ENCODE peak calls at places on chromosomes 3 and 15, in eight cellular contexts. C, X, A, M, P, S, R and I are unnamed samples.

GRCh38 chr3:58627580-58627894 is 39.0 kb downstream of the FAM3D start:
- DNase-seq in C (no peak), X (no peak), A (no peak), M (no peak), P (no peak), S (no peak), R (peak; percentile 79), I (peak; percentile 61)

GRCh38 chr3:111691293-111691909 is 96.3 kb upstream of the ZBED2 start:
- DNase-seq in C (no peak), X (no peak), A (no peak), M (no peak), P (peak; percentile 59), S (no peak), R (no peak), I (no peak)

GRCh38 chr3:46489406-46489805 is 8.4 kb upstream of the RTP3 start:
- DNase-seq in C (no peak), X (no peak), A (no peak), M (no peak), P (no peak), S (no peak), R (no peak), I (no peak)

GRCh38 chr15:80732148-80732547 is 37.0 kb downstream of the ABHD17C start:
- DNase-seq in C (no peak), X (no peak), A (no peak), M (no peak), P (no peak), S (no peak), R (no peak), I (no peak)

GRCh38 chr15:87805117-87805820 is 451.3 kb downstream of the NTRK3 start:
- DNase-seq in C (no peak), X (peak; percentile 74), A (no peak), M (no peak), P (no peak), S (no peak), R (no peak), I (no peak)

GRCh38 chr15:71145648-71146047 is 30.4 kb downstream of the THSD4 start:
- DNase-seq in C (no peak), X (peak; percentile 47), A (no peak), M (no peak), P (no peak), S (no peak), R (no peak), I (no peak)

GRCh38 chr3:89107461-89108035 is at the start of gene EPHA3:
- DNase-seq in C (no peak), X (no peak), A (no peak), M (peak; percentile 85), P (peak; percentile 42), S (peak; percentile 66), R (peak; percentile 55), I (peak; percentile 54)

GRCh38 chr15:79474252-79474651 is 42.1 kb downstream of the MINAR1 start:
- DNase-seq in C (no peak), X (no peak), A (no peak), M (no peak), P (no peak), S (no peak), R (no peak), I (no peak)

GRCh38 chr3:100448079-100448478 is 44.3 kb upstream of the TMEM45A start:
- DNase-seq in C (no peak), X (no peak), A (no peak), M (no peak), P (no peak), S (no peak), R (no peak), I (no peak)

GRCh38 chr3:181176610-181177009 is 187.1 kb upstream of the DNAJC19 start:
- DNase-seq in C (peak; percentile 10), X (no peak), A (peak; percentile 7), M (peak; percentile 74), P (peak; percentile 39), S (peak; percentile 77), R (peak; percentile 75), I (peak; percentile 79)

DNA sequence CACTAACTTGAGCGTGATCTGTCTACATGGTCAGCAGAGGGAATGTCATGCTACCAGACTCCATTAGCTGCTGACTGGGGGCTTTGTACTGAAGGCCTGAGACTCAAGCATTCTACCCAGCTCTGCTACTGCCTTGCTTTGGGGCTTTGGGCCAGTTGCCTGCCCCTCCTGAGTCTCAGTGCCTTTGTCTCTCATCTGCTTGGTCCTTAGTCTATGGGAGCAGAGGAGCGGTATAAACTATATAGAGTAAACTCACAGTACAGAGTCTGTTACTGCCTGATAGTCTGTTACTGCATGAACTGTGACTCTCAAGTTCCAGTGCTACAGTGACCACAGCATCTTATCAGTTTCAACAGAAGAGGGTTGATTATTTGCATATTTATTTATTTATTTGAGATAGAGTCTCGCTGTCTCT is 38.5 kb upstream of the C15orf39 start:
- DNase-seq in C (peak; percentile 74), X (no peak), A (no peak), M (no peak), P (no peak), S (no peak), R (no peak), I (no peak)
- TF ChIP-seq CTCF in C (no peak), X (no peak), A (no peak), M (no peak), P (no peak), S (no peak), R (no peak), I (no peak)

GRCh38 chr3:122060044-122060694 is 5.0 kb downstream of the CD86 start:
- DNase-seq in C (no peak), X (no peak), A (no peak), M (no peak), P (no peak), S (no peak), R (no peak), I (no peak)

GRCh38 chr3:122058294-122058693 is 3.1 kb downstream of the CD86 start:
- DNase-seq in C (no peak), X (no peak), A (no peak), M (no peak), P (no peak), S (no peak), R (no peak), I (no peak)

GRCh38 chr3:122057676-122058075 is 2.5 kb downstream of the CD86 start:
- DNase-seq in C (no peak), X (no peak), A (no peak), M (no peak), P (no peak), S (no peak), R (no peak), I (no peak)

GRCh38 chr3:122052968-122053367 is 2.2 kb upstream of the CD86 start:
- DNase-seq in C (no peak), X (no peak), A (no peak), M (no peak), P (no peak), S (no peak), R (no peak), I (no peak)

GRCh38 chr3:122055215-122055614 is at the start of gene CD86:
- DNase-seq in C (no peak), X (no peak), A (peak; percentile 77), M (no peak), P (no peak), S (no peak), R (no peak), I (no peak)
- TF ChIP-seq POLR2A in C (no peak), X (no peak), A (peak; percentile 79), M (peak; percentile 28), P (no peak), S (no peak), R (peak; percentile 63), I (no peak)

GRCh38 chr3:127551178-127551577 is 39.4 kb downstream of the TPRA1 start:
- DNase-seq in C (no peak), X (no peak), A (no peak), M (no peak), P (no peak), S (no peak), R (no peak), I (no peak)

GRCh38 chr3:127551971-127552370 is 38.6 kb downstream of the TPRA1 start:
- DNase-seq in C (no peak), X (no peak), A (no peak), M (no peak), P (no peak), S (no peak), R (no peak), I (no peak)

GRCh38 chr3:127550758-127551157 is 39.8 kb downstream of the TPRA1 start:
- DNase-seq in C (no peak), X (no peak), A (no peak), M (no peak), P (no peak), S (no peak), R (no peak), I (no peak)

GRCh38 chr3:127547761-127548605 is 42.5 kb downstream of the TPRA1 start:
- DNase-seq in C (peak; percentile 79), X (no peak), A (no peak), M (peak; percentile 83), P (peak; percentile 61), S (peak; percentile 76), R (peak; percentile 77), I (peak; percentile 86)

GRCh38 chr3:127549826-127550487 is 40.6 kb downstream of the TPRA1 start:
- DNase-seq in C (no peak), X (no peak), A (no peak), M (no peak), P (peak; percentile 12), S (no peak), R (no peak), I (no peak)
- TF ChIP-seq CTCF in C (no peak), X (no peak), A (no peak), M (no peak), P (no peak), S (no peak), R (no peak), I (no peak)

DNA sequence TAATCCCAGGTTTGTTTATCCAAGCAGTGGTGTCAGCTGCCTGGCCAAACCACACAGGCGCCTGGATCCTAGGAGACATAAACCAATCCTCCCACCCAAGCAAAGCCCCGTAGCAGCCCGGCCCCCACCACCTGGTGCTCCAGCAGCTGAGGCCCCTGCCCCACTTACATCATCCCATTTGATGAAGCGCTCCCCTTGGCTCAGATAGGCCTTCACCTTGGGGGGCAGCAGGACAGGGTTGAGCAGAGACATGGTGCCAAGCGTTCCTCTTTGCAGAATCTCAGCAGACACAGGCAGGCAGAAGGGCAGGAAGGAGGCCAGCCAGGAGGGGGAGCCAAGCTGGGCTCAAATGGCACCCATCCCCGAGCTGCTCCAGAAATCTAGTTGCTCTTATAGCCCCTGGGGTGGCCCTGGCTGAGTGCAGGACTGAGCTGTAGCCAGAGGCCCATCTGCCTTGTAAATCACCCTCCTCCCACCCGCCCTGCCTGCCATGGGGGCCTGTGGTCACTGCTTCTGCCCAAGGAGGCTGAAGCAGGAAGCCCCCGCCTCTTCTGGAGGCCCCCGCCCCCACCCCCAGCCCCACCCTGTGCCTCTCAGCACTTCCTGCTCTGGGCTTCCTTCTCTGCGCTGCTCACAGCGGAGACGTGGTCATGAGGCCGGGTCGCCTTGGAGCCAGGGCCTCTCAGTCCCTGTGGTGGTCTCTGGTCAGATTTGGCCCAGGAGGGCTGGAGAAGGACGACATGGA is at the start of gene PLCB2:
- DNase-seq in C (peak; percentile 52), X (no peak), A (peak; percentile 16), M (peak; percentile 69), P (no peak), S (no peak), R (no peak), I (no peak)
- TF ChIP-seq POLR2A in C (no peak), X (no peak), A (peak; percentile 87), M (no peak), P (no peak), S (no peak), R (peak; percentile 43), I (no peak)

DNA sequence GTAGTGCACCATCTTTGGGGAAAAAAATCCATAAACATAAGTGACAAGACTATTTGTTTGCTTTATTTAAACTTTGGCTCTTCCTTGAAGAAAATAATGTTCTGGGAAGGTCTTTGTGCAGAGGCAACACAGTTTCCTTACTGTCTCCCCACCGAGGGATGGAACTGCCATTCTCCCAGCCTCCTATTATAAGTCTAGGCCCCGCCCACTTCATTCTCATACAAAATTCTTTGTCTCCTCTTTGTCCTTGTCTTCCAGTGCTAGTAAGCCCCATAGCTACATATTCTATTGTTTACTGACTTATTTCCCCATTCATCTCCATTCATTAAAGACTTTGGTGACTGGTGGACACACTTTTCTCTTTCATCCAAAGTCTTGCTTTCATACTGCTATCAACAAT is 316.5 kb upstream of the ROBO2 start:
- DNase-seq in C (no peak), X (no peak), A (no peak), M (no peak), P (no peak), S (no peak), R (no peak), I (no peak)
- TF ChIP-seq CTCF in C (no peak), X (no peak), A (no peak), M (no peak), P (no peak), S (no peak), R (no peak), I (no peak)